ENCODE peak calls at places on chromosome 22, in five cellular contexts. C is A549, O is GM12878, Y is sigmoid colon, B is upper lobe of left lung. J is an unnamed sample.

GRCh38 chr22:32707971-32708370 is 93.5 kb upstream of the TIMP3 start:
- DNase-seq in B (no peak), C (no peak), Y (no peak), O (no peak), J (no peak)

GRCh38 chr22:40499187-40499753 is 128.9 kb downstream of the SGSM3 start:
- DNase-seq in Y (no peak), C (peak; percentile 60), B (peak; percentile 28), O (peak; percentile 55), J (no peak)

GRCh38 chr22:39917776-39918493 is 17.1 kb downstream of the GRAP2 start:
- DNase-seq in Y (no peak), O (no peak), B (no peak), C (no peak), J (no peak)

GRCh38 chr22:21866821-21867527 is 471 bp downstream of the MAPK1 start:
- DNase-seq in B (peak; percentile 37), O (no peak), Y (peak; percentile 68), C (no peak), J (peak; percentile 70)

GRCh38 chr22:32354360-32355351 is 3.0 kb upstream of the RFPL3 start:
- DNase-seq in Y (no peak), B (no peak), O (no peak), C (no peak), J (no peak)

GRCh38 chr22:24592846-24593809 is at the start of gene LRRC75B:
- DNase-seq in Y (peak; percentile 97), B (peak; percentile 90), O (no peak), C (peak; percentile 80), J (peak; percentile 93)

GRCh38 chr22:30806391-30806861 is 111.8 kb downstream of the OSBP2 start:
- DNase-seq in Y (no peak), O (no peak), C (no peak), B (no peak), J (no peak)

GRCh38 chr22:19447388-19448075 is at the start of gene C22orf39:
- DNase-seq in O (peak; percentile 67), C (peak; percentile 87), Y (peak; percentile 96), B (peak; percentile 94), J (peak; percentile 94)

GRCh38 chr22:27757928-27758525 is 43.5 kb downstream of the MN1 start:
- DNase-seq in O (no peak), B (no peak), Y (no peak), C (no peak), J (no peak)

DNA sequence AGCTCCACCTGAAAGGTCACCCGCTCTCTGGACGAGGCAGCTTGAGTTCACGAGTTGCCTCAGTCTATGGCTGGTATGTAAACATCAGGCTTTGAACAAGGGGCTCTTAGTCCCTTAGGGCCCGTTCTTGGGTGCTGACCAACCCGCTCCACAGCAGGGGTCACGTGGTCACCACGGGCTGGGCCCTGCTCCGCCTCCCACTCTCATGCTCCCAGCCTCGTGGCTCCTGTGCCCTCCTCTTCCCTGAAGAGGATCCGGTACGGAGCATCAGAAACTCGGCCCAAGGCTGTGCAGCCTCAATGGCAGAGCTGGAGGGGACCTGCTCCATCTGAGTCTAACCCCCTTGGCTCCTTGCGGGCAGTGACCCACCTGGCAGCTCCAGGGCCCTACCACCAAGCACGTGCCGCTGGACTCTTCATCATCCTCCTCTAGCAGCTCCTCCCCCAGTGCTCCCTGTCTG is 54.2 kb upstream of the TTLL12 start:
- DNase-seq in O (no peak), C (no peak), B (peak; percentile 87), Y (no peak), J (no peak)
- TF ChIP-seq EP300 in O (no peak), C (no peak), B (no peak), Y (no peak), J (no peak)

GRCh38 chr22:36286096-36286957 is 33.4 kb downstream of the APOL1 start:
- DNase-seq in B (peak; percentile 63), O (no peak), Y (peak; percentile 94), C (peak; percentile 71), J (no peak)
- TF ChIP-seq POLR2A in B (no peak), O (peak; percentile 48), Y (no peak), C (no peak), J (no peak)

GRCh38 chr22:50184004-50184461 is 1.7 kb upstream of the TRABD start:
- DNase-seq in C (no peak), O (no peak), Y (peak; percentile 89), B (peak; percentile 92), J (no peak)
- H3K27ac ChIP-seq in C (peak overlapping the region; percentile 27), O (no peak overlapping the region), Y (peak overlapping the region; percentile 58), B (peak overlapping the region; percentile 40), J (no peak overlapping the region)

GRCh38 chr22:20567993-20568417 is 60.6 kb downstream of the MED15 start:
- DNase-seq in Y (no peak), C (no peak), B (no peak), O (no peak), J (no peak)

GRCh38 chr22:20567371-20567847 is 60.0 kb downstream of the MED15 start:
- DNase-seq in Y (no peak), B (no peak), C (no peak), O (no peak), J (no peak)

GRCh38 chr22:20568502-20569058 is 61.2 kb downstream of the MED15 start:
- DNase-seq in Y (no peak), O (no peak), B (no peak), C (no peak), J (no peak)

GRCh38 chr22:20571078-20571503 is 63.7 kb downstream of the MED15 start:
- DNase-seq in C (no peak), B (no peak), Y (no peak), O (no peak), J (no peak)

GRCh38 chr22:20569059-20570058 is 61.9 kb downstream of the MED15 start:
- DNase-seq in Y (peak; percentile 88), C (peak; percentile 87), O (peak; percentile 33), B (peak; percentile 93), J (no peak)
- TF ChIP-seq EP300 in Y (no peak), C (no peak), O (no peak), B (no peak), J (no peak)

GRCh38 chr22:29767289-29768051 is at the start of gene UQCR10:
- DNase-seq in Y (peak; percentile 96), C (peak; percentile 84), B (peak; percentile 95), O (no peak), J (peak; percentile 97)

GRCh38 chr22:29769723-29770321 is 2.7 kb downstream of the UQCR10 start:
- DNase-seq in B (peak; percentile 64), Y (no peak), O (no peak), C (no peak), J (no peak)

GRCh38 chr22:29765905-29766631 is 739 bp downstream of the ZMAT5 start:
- DNase-seq in O (no peak), Y (no peak), C (no peak), B (no peak), J (no peak)

GRCh38 chr22:29768052-29768680 is 997 bp downstream of the UQCR10 start:
- DNase-seq in O (no peak), C (no peak), Y (no peak), B (no peak), J (no peak)

GRCh38 chr22:29766632-29767288 is at the start of gene ZMAT5:
- DNase-seq in B (peak; percentile 99), Y (peak; percentile 97), C (peak; percentile 97), O (peak; percentile 94), J (peak; percentile 96)
- TF ChIP-seq POLR2A in B (peak; percentile 71), Y (no peak), C (peak; percentile 79), O (peak; percentile 75), J (no peak)

GRCh38 chr22:50656122-50657070 is 16.2 kb upstream of the SHANK3 start:
- DNase-seq in Y (peak; percentile 63), O (no peak), B (peak; percentile 62), C (peak; percentile 46), J (no peak)
- H3K27ac ChIP-seq in Y (no peak overlapping the region), O (no peak overlapping the region), B (peak overlapping the region; percentile 71), C (peak overlapping the region; percentile 45), J (peak overlapping the region; percentile 37)

DNA sequence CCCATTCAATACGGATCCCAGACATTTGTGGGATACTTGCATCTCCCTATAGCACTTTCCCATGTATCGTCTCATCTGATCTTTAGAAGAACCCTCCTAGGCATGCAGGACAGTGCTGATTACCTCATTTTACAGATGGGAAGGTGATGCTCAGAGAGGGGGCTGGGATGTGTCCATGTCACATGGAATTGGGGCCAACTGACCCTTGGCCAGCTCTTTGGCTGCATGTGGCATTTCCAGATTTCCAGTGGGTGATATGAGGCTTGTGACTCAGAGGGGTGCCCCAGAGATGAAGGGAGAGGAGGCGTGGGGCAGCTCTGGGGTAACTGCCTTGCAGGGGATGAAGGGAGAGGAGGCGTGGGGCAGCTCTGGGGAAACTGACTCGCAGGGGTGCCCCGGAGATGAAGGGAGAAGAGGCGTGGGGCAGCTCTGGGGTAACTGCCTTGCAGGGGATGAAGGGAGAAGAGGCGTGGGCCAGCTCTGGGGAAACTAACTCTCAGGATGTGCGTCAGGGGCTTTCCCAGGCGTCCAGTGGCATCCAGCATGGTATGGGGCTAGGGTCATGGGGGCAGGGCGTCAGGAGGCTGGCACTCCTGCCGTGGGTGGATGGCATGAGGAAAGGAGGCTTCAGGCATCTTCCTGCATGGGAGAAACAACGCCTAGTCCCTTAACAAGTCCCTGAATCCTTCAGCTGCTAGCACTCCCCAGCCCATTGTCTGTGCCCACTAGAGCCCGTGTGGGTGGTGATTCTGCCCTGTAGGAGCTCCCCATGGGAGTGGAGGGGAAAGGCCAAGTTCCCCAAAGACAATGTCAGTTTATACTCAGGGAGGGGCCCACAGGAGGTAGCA is 11.9 kb upstream of the CERK start:
- DNase-seq in Y (peak; percentile 59), B (no peak), C (no peak), O (no peak), J (no peak)
- TF ChIP-seq EP300 in Y (no peak), B (no peak), C (no peak), O (no peak), J (no peak)

GRCh38 chr22:35563211-35563610 is 22.6 kb downstream of the RASD2 start:
- DNase-seq in C (no peak), B (no peak), O (no peak), Y (no peak), J (no peak)
- TF ChIP-seq POLR2A in C (no peak), B (no peak), O (no peak), Y (no peak), J (no peak)

GRCh38 chr22:20573176-20573829 is 65.9 kb downstream of the MED15 start:
- DNase-seq in C (no peak), Y (no peak), O (no peak), B (no peak), J (no peak)
- H3K27ac ChIP-seq in C (no peak overlapping the region), Y (no peak overlapping the region), O (no peak overlapping the region), B (no peak overlapping the region), J (no peak overlapping the region)

GRCh38 chr22:42922374-42923177 is 65.5 kb upstream of the ARFGAP3 start:
- DNase-seq in B (no peak), C (no peak), O (no peak), Y (no peak), J (no peak)

GRCh38 chr22:42918500-42918899 is 61.4 kb upstream of the ARFGAP3 start:
- DNase-seq in C (no peak), Y (no peak), B (no peak), O (no peak), J (no peak)

GRCh38 chr22:42919199-42919598 is 62.1 kb upstream of the ARFGAP3 start:
- DNase-seq in C (peak; percentile 43), O (no peak), Y (peak; percentile 46), B (no peak), J (no peak)

GRCh38 chr22:42920101-42920820 is 63.2 kb upstream of the ARFGAP3 start:
- DNase-seq in Y (peak; percentile 55), O (no peak), B (peak; percentile 57), C (no peak), J (no peak)

GRCh38 chr22:42921301-42921700 is 64.2 kb upstream of the ARFGAP3 start:
- DNase-seq in Y (peak; percentile 59), B (peak; percentile 69), C (no peak), O (no peak), J (no peak)
- TF ChIP-seq EP300 in Y (no peak), B (no peak), C (no peak), O (no peak), J (no peak)

J was measured in suprapubic skin.